ENCODE peak calls at places on chromosomes 12 and 14, in four cellular contexts. Z is NCI-H187 treated with DMSO at 0.1 percent for 48 hours; N is activated T-cell treated with anti-CD3 and anti-CD28 coated beads, Interleukin-2, amount 50 U/mL, for 48 hours; V is NCI-H1417 treated with DMSO at 0.1 percent for 48 hours. R is an unnamed sample.

GRCh38 chr12:98417303-98417702 is 98.1 kb upstream of the TMPO start:
- DNase-seq in Z (no peak), N (no peak), V (no peak), R (no peak)

GRCh38 chr12:23893611-23894010 is 55.9 kb downstream of the SOX5 start:
- DNase-seq in Z (no peak), N (no peak), V (no peak), R (no peak)

GRCh38 chr12:2273288-2273687 is 220.5 kb downstream of the CACNA1C start:
- DNase-seq in Z (no peak), N (no peak), V (no peak), R (no peak)

GRCh38 chr12:103715494-103715893 is 125.5 kb downstream of the NT5DC3 start:
- DNase-seq in Z (no peak), N (no peak), V (no peak), R (no peak)

GRCh38 chr12:53073881-53074280 is 5.3 kb downstream of the SPRYD3 start:
- DNase-seq in Z (no peak), N (no peak), V (no peak), R (no peak)

GRCh38 chr14:70069186-70069585 is 119.6 kb downstream of the SLC8A3 start:
- DNase-seq in Z (no peak), N (no peak), V (no peak), R (no peak)

GRCh38 chr12:42636993-42637392 is 47.4 kb upstream of the PRICKLE1 start:
- DNase-seq in Z (no peak), N (no peak), V (no peak), R (no peak)

GRCh38 chr12:6563448-6564050 is 4.5 kb downstream of the NOP2 start:
- DNase-seq in Z (no peak), N (peak), V (no peak), R (peak)

GRCh38 chr12:51904951-51905471 is 2.3 kb upstream of the ACVRL1 start:
- DNase-seq in Z (no peak), N (no peak), V (no peak), R (no peak)

GRCh38 chr14:51873221-51873893 is 12.9 kb downstream of the GNG2 start:
- DNase-seq in Z (no peak), N (no peak), V (peak), R (no peak)

GRCh38 chr12:89333564-89334252 is 18.6 kb downstream of the DUSP6 start:
- DNase-seq in Z (no peak), N (no peak), V (no peak), R (no peak)

GRCh38 chr14:29941401-29941800 is 13.8 kb upstream of the PRKD1 start:
- DNase-seq in Z (no peak), N (no peak), V (no peak), R (no peak)

GRCh38 chr14:102754370-102755262 is 22.6 kb upstream of the TRAF3 start:
- DNase-seq in Z (no peak), N (no peak), V (no peak), R (no peak)

GRCh38 chr14:78519863-78520262 is 349.7 kb downstream of the NRXN3 start:
- DNase-seq in Z (no peak), N (peak), V (no peak), R (no peak)

GRCh38 chr12:54612216-54612750 is 22.4 kb downstream of the LACRT start:
- DNase-seq in Z (no peak), N (no peak), V (no peak), R (no peak)

GRCh38 chr12:94186461-94187237 is 38.3 kb downstream of the PLXNC1 start:
- DNase-seq in Z (peak), N (no peak), V (peak), R (peak)

GRCh38 chr12:65656904-65657351 is 167.4 kb upstream of the HMGA2 start:
- DNase-seq in Z (no peak), N (no peak), V (no peak), R (no peak)

GRCh38 chr12:5260591-5261086 is 171.3 kb upstream of the NTF3 start:
- DNase-seq in Z (peak), N (no peak), V (no peak), R (no peak)

GRCh38 chr12:67885370-67886169 is 103.7 kb upstream of the IFNG-AS1 start:
- DNase-seq in Z (no peak), N (no peak), V (no peak), R (no peak)

GRCh38 chr12:96193725-96194571 is at the start of gene ELK3:
- DNase-seq in Z (no peak), N (peak), V (no peak), R (no peak)